ENCODE peak calls at places on chromosomes 16 and 17, in four cellular contexts. Z, P, B and H are unnamed samples.

GRCh38 chr17:82863941-82864720 is 24.3 kb upstream of the ZNF750 start:
- DNase-seq in Z (peak), B (peak), P (no peak), H (no peak)

GRCh38 chr17:52181842-52182241 is 23.3 kb upstream of the CA10 start:
- DNase-seq in B (no peak), Z (no peak), P (no peak), H (peak)

GRCh38 chr16:75265911-75266701 is 14.7 kb upstream of the BCAR1 start:
- DNase-seq in Z (no peak), B (peak), P (peak), H (peak)

GRCh38 chr16:49997721-49998251 is 27.2 kb upstream of the CNEP1R1 start:
- DNase-seq in B (no peak), Z (no peak), P (no peak), H (no peak)

GRCh38 chr17:63703029-63703428 is 3.1 kb upstream of the LIMD2 start:
- DNase-seq in B (no peak), Z (no peak), P (no peak), H (no peak)

GRCh38 chr16:77212736-77213541 is 13.7 kb downstream of the SYCE1L start:
- DNase-seq in Z (no peak), B (peak), P (peak), H (peak)

GRCh38 chr16:10577305-10578202 is 2.8 kb downstream of the EMP2 start:
- DNase-seq in Z (no peak), B (peak), P (no peak), H (no peak)

GRCh38 chr17:77995146-77995852 is 36.8 kb downstream of the TNRC6C start:
- DNase-seq in B (peak), Z (peak), P (no peak), H (no peak)

GRCh38 chr17:65227637-65228036 is 90.5 kb downstream of the RGS9 start:
- DNase-seq in Z (no peak), B (no peak), P (no peak), H (no peak)

GRCh38 chr17:17351356-17351891 is 48.3 kb downstream of the NT5M start:
- DNase-seq in P (no peak), Z (no peak), B (no peak), H (no peak)

GRCh38 chr16:72384651-72385050 is 212.7 kb upstream of the PMFBP1 start:
- DNase-seq in P (no peak), B (no peak), Z (no peak), H (no peak)

GRCh38 chr16:57949013-57949412 is 21.9 kb downstream of the CNGB1 start:
- DNase-seq in P (no peak), B (peak), Z (no peak), H (no peak)

GRCh38 chr17:17493249-17493985 is 2.8 kb downstream of the RASD1 start:
- DNase-seq in B (peak), P (no peak), Z (no peak), H (no peak)

GRCh38 chr16:88831838-88832237 is 20.1 kb upstream of the APRT start:
- DNase-seq in B (no peak), P (no peak), Z (no peak), H (no peak)

GRCh38 chr16:84879569-84880487 is 60.0 kb downstream of the CRISPLD2 start:
- DNase-seq in Z (no peak), P (no peak), B (peak), H (no peak)

GRCh38 chr16:86517652-86518258 is 7.4 kb downstream of the FOXF1 start:
- DNase-seq in P (peak), Z (no peak), B (peak), H (no peak)

GRCh38 chr16:1535391-1536291 is 2.2 kb downstream of the TMEM204 start:
- DNase-seq in P (no peak), B (no peak), Z (no peak), H (no peak)

GRCh38 chr16:55989569-55989907 is 114.4 kb upstream of the CES5A start:
- DNase-seq in Z (no peak), P (no peak), B (no peak), H (no peak)

GRCh38 chr17:77205396-77206124 is 64.8 kb downstream of the SEC14L1 start:
- DNase-seq in B (no peak), P (no peak), Z (no peak), H (no peak)

GRCh38 chr16:50399411-50399810 is 30.6 kb upstream of the BRD7 start:
- DNase-seq in P (no peak), B (no peak), Z (no peak), H (no peak)

GRCh38 chr16:648071-648785 is 937 bp upstream of the WDR90 start:
- DNase-seq in B (no peak), P (peak), Z (no peak), H (peak)

GRCh38 chr16:48126801-48127644 is 28.8 kb downstream of the ABCC12 start:
- DNase-seq in B (peak), Z (peak), P (no peak), H (no peak)

GRCh38 chr17:11744696-11745095 is 146.4 kb downstream of the DNAH9 start:
- DNase-seq in B (no peak), Z (no peak), P (no peak), H (no peak)

GRCh38 chr17:59830846-59831486 is 61.8 kb downstream of the TUBD1 start:
- DNase-seq in Z (no peak), B (no peak), P (no peak), H (no peak)

GRCh38 chr17:58200024-58200633 is 7.6 kb downstream of the EPX start:
- DNase-seq in B (peak), Z (peak), P (peak), H (peak)

GRCh38 chr17:5254903-5255521 is 20.4 kb upstream of the SCIMP start:
- DNase-seq in P (no peak), B (peak), Z (no peak), H (no peak)

GRCh38 chr16:47970291-47970931 is 185.4 kb downstream of the ABCC12 start:
- DNase-seq in Z (peak), P (peak), B (peak), H (no peak)

GRCh38 chr17:35866356-35866950 is 2.2 kb downstream of the HEATR9 start:
- DNase-seq in B (no peak), Z (peak), P (no peak), H (no peak)

GRCh38 chr17:55433629-55434422 is 12.2 kb upstream of the MMD start:
- DNase-seq in Z (peak), P (no peak), B (no peak), H (no peak)

GRCh38 chr16:391885-392335 is 5.1 kb upstream of the NME4 start:
- DNase-seq in B (peak), Z (no peak), P (peak), H (peak)

GRCh38 chr16:70476272-70477020 is 22.1 kb downstream of the FCSK start:
- DNase-seq in P (no peak), B (peak), Z (peak), H (no peak)